ENCODE peak calls at places on chromosome 7, in five cellular contexts. X is activated CD4-positive, alpha-beta T cell treated with anti-CD3 and anti-CD28 coated beads for 1 hour; B is astrocyte; U is glutamatergic neuron; S is HT1080. F is an unnamed sample.

GRCh38 chr7:14287398-14287797 is 297.9 kb upstream of the ETV1 start:
- DNase-seq in X (no peak), B (no peak), U (no peak), S (no peak), F (no peak)

GRCh38 chr7:55558962-55559920 is 13.1 kb downstream of the VOPP1 start:
- DNase-seq in X (no peak), B (no peak), U (no peak), S (no peak), F (no peak)

GRCh38 chr7:94239661-94240234 is 154.9 kb upstream of the COL1A2 start:
- DNase-seq in X (no peak), B (no peak), U (no peak), S (no peak), F (no peak)

GRCh38 chr7:66521675-66522074 is 107.0 kb upstream of the KCTD7 start:
- DNase-seq in X (no peak), B (no peak), U (no peak), S (no peak), F (no peak)

GRCh38 chr7:82050792-82051191 is 280.9 kb upstream of the HGF start:
- DNase-seq in X (no peak), B (peak), U (no peak), S (peak), F (no peak)

GRCh38 chr7:130649004-130649790 is 19.4 kb downstream of the COPG2 start:
- DNase-seq in X (no peak), B (peak), U (no peak), S (peak), F (no peak)

GRCh38 chr7:27155816-27156507 is 513 bp downstream of the HOXA7 start:
- DNase-seq in X (no peak), B (no peak), U (no peak), S (no peak), F (no peak)

GRCh38 chr7:36863901-36864701 is 139.8 kb upstream of the AOAH start:
- DNase-seq in X (no peak), B (peak), U (no peak), S (no peak), F (no peak)

GRCh38 chr7:157609516-157609915 is 272.7 kb downstream of the DNAJB6 start:
- DNase-seq in X (no peak), B (no peak), U (no peak), S (no peak), F (no peak)

GRCh38 chr7:131522325-131522920 is 34.0 kb downstream of the PODXL start:
- DNase-seq in X (no peak), B (no peak), U (no peak), S (no peak), F (no peak)

GRCh38 chr7:50679218-50680007 is 103.3 kb downstream of the GRB10 start:
- DNase-seq in X (no peak), B (peak), U (no peak), S (peak), F (no peak)

F was measured in activated T-helper 9 cell treated with anti-CD3 and anti-CD28 coated beads, Interleukin-2, amount 50 U/mL, for 16 hours.